ENCODE peak calls at places on chromosome 11, in four cellular contexts. F, Y, P and B are unnamed samples.

GRCh38 chr11:83294208-83294607 is 8.0 kb upstream of the CCDC90B start:
- DNase-seq in F (no peak), P (no peak), Y (no peak), B (no peak)

GRCh38 chr11:1152316-1153104 is 5.2 kb upstream of the MUC5AC start:
- DNase-seq in Y (peak; percentile 11), F (no peak), P (peak; percentile 12), B (no peak)

GRCh38 chr11:14454861-14455632 is 44.6 kb downstream of the COPB1 start:
- DNase-seq in P (peak; percentile 9), F (no peak), Y (peak; percentile 14), B (no peak)

GRCh38 chr11:66864924-66865697 is 8.2 kb downstream of the LRFN4 start:
- DNase-seq in Y (no peak), F (no peak), P (no peak), B (no peak)

GRCh38 chr11:2803186-2804057 is 82.2 kb downstream of the CDKN1C start:
- DNase-seq in F (no peak), Y (no peak), P (no peak), B (no peak)

GRCh38 chr11:73235236-73235786 is 17.2 kb downstream of the P2RY2 start:
- DNase-seq in Y (no peak), F (no peak), P (no peak), B (no peak)

GRCh38 chr11:108895579-108896480 is 231.0 kb downstream of the DDX10 start:
- DNase-seq in F (no peak), P (peak; percentile 16), Y (no peak), B (no peak)

GRCh38 chr11:75028321-75029097 is 39.8 kb downstream of the NEU3 start:
- DNase-seq in Y (no peak), F (no peak), P (no peak), B (no peak)

GRCh38 chr11:57055780-57056179 is 67.1 kb downstream of the OR5AK2 start:
- DNase-seq in F (no peak), P (no peak), Y (no peak), B (no peak)

GRCh38 chr11:96307748-96308133 is 35.3 kb downstream of the MAML2 start:
- DNase-seq in F (peak; percentile 84), Y (no peak), P (no peak), B (no peak)

GRCh38 chr11:33533668-33534067 is 167.0 kb downstream of the C11orf91 start:
- DNase-seq in Y (no peak), P (peak; percentile 25), F (no peak), B (no peak)

GRCh38 chr11:36156486-36157150 is 132.6 kb downstream of the COMMD9 start:
- DNase-seq in P (no peak), F (no peak), Y (no peak), B (no peak)

GRCh38 chr11:6233984-6234313 is 487 bp downstream of the FHIP1B start:
- DNase-seq in Y (no peak), P (no peak), F (no peak), B (no peak)

GRCh38 chr11:67379061-67380058 is 6.0 kb upstream of the CLCF1 start:
- DNase-seq in P (no peak), Y (peak; percentile 82), F (no peak), B (no peak)

GRCh38 chr11:9825315-9825714 is 161.4 kb downstream of the SWAP70 start:
- DNase-seq in Y (no peak), P (no peak), F (no peak), B (no peak)

GRCh38 chr11:2570841-2571597 is 126.2 kb downstream of the KCNQ1 start:
- DNase-seq in F (no peak), Y (no peak), P (no peak), B (no peak)

GRCh38 chr11:38089728-38090127 is 1491.7 kb upstream of the RAG2 start:
- DNase-seq in Y (no peak), F (no peak), P (no peak), B (peak; percentile 9)

GRCh38 chr11:69657911-69658605 is 17.1 kb downstream of the LTO1 start:
- DNase-seq in F (no peak), P (peak; percentile 97), Y (no peak), B (peak; percentile 87)

GRCh38 chr11:106017088-106017487 is 5.0 kb downstream of the MSANTD4 start:
- DNase-seq in Y (no peak), P (no peak), F (no peak), B (no peak)

GRCh38 chr11:105911454-105911853 is 110.6 kb downstream of the MSANTD4 start:
- DNase-seq in P (no peak), Y (no peak), F (no peak), B (no peak)

GRCh38 chr11:76653674-76654309 is 16.8 kb downstream of the LRRC32 start:
- DNase-seq in P (no peak), Y (no peak), F (no peak), B (no peak)

GRCh38 chr11:69460540-69461257 is 20.8 kb upstream of the LINC01488 start:
- DNase-seq in Y (no peak), P (peak; percentile 30), F (peak; percentile 29), B (no peak)

GRCh38 chr11:101862410-101863233 is 52.2 kb upstream of the CEP126 start:
- DNase-seq in P (peak; percentile 76), Y (no peak), F (peak; percentile 67), B (peak; percentile 32)

GRCh38 chr11:74449369-74449931 is 17.9 kb downstream of the KCNE3 start:
- DNase-seq in Y (peak; percentile 64), P (peak; percentile 52), F (peak; percentile 57), B (peak; percentile 35)

GRCh38 chr11:7536102-7536501 is 22.3 kb downstream of the PPFIBP2 start:
- DNase-seq in P (no peak), F (no peak), Y (peak; percentile 32), B (no peak)

GRCh38 chr11:130786987-130787688 is 129.1 kb downstream of the SNX19 start:
- DNase-seq in F (no peak), Y (no peak), P (no peak), B (no peak)

GRCh38 chr11:79077684-79078379 is 363.0 kb downstream of the TENM4 start:
- DNase-seq in Y (no peak), F (no peak), P (no peak), B (no peak)

GRCh38 chr11:132072044-132072879 is 701.8 kb downstream of the NTM start:
- DNase-seq in F (no peak), Y (no peak), P (no peak), B (peak; percentile 15)

DNA sequence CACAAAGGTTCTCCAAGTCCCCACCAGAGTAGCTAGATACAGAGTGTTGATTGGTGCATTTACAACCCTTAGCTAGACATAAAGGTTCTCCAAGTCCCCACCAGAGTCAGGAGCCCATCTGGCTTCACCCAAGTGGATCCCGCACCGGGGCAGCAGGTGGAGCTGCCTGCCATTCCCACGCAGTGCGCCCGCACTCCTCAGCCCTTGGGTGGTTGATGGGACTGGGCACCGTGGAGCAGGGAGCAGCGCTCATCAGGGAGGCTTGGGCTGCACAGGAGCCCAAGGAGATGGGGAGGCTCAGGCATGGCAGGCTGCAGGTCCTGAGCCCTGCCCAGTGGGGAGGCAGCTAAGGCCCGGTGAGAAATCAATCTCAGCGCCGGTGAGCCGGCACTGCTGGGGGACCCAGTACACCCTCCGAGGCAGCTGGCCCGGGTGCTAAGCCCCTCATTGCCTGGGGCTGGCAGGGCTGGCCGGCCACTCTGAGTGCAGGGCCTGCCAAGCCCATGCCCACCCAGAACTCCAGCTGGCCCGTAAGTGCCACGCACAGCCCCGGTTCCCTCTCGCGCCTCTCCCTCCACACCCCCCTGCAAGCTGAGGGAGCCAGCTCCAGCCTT is 404.1 kb downstream of the METTL15 start:
- DNase-seq in P (no peak), Y (no peak), F (no peak), B (no peak)
- TF ChIP-seq ZNF274 in P (no peak), Y (no peak), F (no peak), B (no peak)

GRCh38 chr11:113874920-113875413 is 405 bp downstream of the USP28 start:
- DNase-seq in F (no peak), Y (no peak), P (no peak), B (no peak)

GRCh38 chr11:113874096-113874919 is 1.1 kb downstream of the USP28 start:
- DNase-seq in F (no peak), P (no peak), Y (peak; percentile 15), B (no peak)

GRCh38 chr11:113871331-113871730 is 4.0 kb downstream of the USP28 start:
- DNase-seq in Y (no peak), F (no peak), P (no peak), B (no peak)

GRCh38 chr11:113875414-113876073 is at the start of gene USP28:
- DNase-seq in Y (peak; percentile 98), F (peak; percentile 85), P (peak; percentile 89), B (peak; percentile 87)

GRCh38 chr11:113873241-113873626 is 2.1 kb downstream of the USP28 start:
- DNase-seq in F (no peak), P (no peak), Y (no peak), B (no peak)
- H3K9ac ChIP-seq in F (no peak overlapping the region), P (peak overlapping the region; percentile 26), Y (no peak overlapping the region), B (peak overlapping the region; percentile 64)

DNA sequence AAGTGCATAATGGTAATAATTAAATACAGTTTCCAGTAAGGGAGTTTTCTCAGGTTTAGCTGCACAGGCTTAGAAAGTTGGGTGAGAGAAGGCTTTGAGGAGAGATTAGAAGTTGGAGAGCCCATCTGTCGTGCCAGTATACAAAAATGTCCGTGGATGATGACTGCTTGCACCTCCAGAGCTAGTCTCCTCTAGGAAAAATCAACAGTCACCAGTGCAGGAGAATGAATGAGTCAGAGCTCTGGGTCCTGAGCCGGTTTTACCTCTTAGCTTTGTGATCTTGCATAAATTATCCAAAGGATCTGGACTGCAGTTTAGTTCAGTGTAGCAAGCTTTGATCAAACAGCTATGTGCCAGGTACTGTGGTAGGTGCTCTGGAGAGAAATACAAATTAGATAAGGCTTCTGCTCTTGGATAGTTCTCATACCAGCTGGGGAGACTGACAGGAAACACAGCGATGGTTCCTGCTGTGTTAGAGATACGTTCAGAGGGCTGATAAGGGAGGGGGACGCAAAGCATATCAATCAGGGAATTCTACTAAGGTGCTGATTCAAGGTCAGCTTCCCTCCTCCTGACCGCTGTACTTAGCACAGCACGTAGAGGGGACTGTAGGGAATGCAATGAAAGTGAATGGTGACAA is 125.9 kb downstream of the TEAD1 start:
- DNase-seq in F (peak; percentile 74), Y (peak; percentile 51), P (peak; percentile 86), B (no peak)
- TF ChIP-seq ZNF274 in F (no peak), Y (no peak), P (no peak), B (no peak)

DNA sequence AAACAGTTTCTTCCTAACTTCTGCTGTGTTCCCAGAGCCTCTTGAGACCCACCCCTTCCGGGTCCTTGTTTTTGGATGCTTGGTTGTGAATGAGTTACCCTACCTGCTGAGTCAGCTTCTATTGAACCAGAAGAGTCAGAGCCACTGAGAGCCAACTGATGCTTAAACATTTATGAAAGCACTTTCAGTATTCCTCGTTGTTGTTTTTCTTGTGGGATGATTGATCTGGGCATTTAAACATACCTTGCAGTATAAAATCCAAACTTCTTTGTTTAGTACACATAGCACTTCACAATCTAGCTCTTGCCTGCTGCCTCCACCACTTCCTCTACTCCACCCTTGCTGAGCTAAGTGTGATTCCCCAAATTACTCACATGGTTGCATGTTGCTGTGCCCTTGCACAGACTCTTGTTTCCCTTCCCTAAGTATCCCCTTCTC is 5.5 kb downstream of the PRSS23 start:
- DNase-seq in F (no peak), Y (no peak), P (no peak), B (no peak)
- H3K9ac ChIP-seq in F (no peak overlapping the region), Y (no peak overlapping the region), P (no peak overlapping the region), B (no peak overlapping the region)

DNA sequence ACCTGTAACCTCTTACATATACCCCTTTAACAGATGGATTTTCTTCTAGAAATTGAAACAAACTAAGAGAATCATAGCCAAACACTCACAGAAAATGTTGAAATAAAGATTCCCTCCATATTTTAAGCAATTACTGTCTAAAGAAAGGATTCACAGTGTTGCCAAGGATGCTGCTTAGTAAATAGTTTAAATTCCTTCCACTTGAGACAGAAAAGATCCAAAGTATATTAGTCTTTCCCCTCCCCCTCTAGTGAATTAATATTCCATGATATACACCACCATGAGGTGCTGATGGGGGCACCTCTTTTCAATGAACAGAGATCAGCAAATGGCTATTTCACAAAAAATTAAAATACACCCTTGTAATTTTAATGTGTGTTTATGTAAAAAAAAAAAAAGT is 186.8 kb downstream of the SOX6 start:
- DNase-seq in F (no peak), Y (no peak), P (no peak), B (no peak)
- TF ChIP-seq ZNF274 in F (no peak), Y (no peak), P (no peak), B (no peak)